ENCODE peak calls at places on chromosome 21, in six cellular contexts. O is NCI-H2171 treated with DMSO at 0.1 percent for 48 hours, Z is RWPE1, F is B cell, S is IMR-90, D is NCI-H510A. E is an unnamed sample.

GRCh38 chr21:45834026-45834715 is 147.4 kb upstream of the COL6A1 start:
- DNase-seq in O (no peak), Z (no peak), F (no peak), S (no peak), D (no peak), E (no peak)

GRCh38 chr21:29145354-29145782 is 14.9 kb downstream of the MAP3K7CL start:
- DNase-seq in O (peak; percentile 85), Z (peak; percentile 82), F (no peak), S (peak; percentile 95), D (no peak), E (no peak)

GRCh38 chr21:39400173-39400572 is 45.4 kb downstream of the LCA5L start:
- DNase-seq in O (no peak), Z (no peak), F (no peak), S (no peak), D (no peak), E (no peak)

GRCh38 chr21:44513389-44514217 is 26.4 kb downstream of the KRTAP10-1 start:
- DNase-seq in O (peak; percentile 61), Z (peak; percentile 22), F (no peak), S (no peak), D (no peak), E (no peak)

GRCh38 chr21:38352536-38353219 is 95.9 kb downstream of the KCNJ15 start:
- DNase-seq in O (peak; percentile 65), Z (peak; percentile 69), F (no peak), S (peak; percentile 76), D (peak; percentile 43), E (peak; percentile 67)

GRCh38 chr21:23101111-23101510 is 2102.9 kb downstream of the NCAM2 start:
- DNase-seq in O (no peak), Z (no peak), F (no peak), S (no peak), D (no peak), E (no peak)

GRCh38 chr21:46550511-46550941 is 54.4 kb downstream of the S100B start:
- DNase-seq in O (no peak), Z (no peak), F (no peak), S (no peak), D (no peak), E (no peak)

GRCh38 chr21:32198369-32198768 is 80.5 kb downstream of the MIS18A start:
- DNase-seq in O (no peak), Z (no peak), F (no peak), S (no peak), D (no peak), E (no peak)

GRCh38 chr21:31180256-31181088 is 142.2 kb upstream of the KRTAP19-8 start:
- DNase-seq in O (peak; percentile 41), Z (peak; percentile 44), F (no peak), S (peak; percentile 54), D (no peak), E (peak; percentile 52)

GRCh38 chr21:40386301-40386911 is 460.6 kb downstream of the DSCAM start:
- DNase-seq in O (no peak), Z (peak; percentile 8), F (no peak), S (no peak), D (no peak), E (no peak)

GRCh38 chr21:33937931-33938339 is 22.3 kb upstream of the ATP5PO start:
- DNase-seq in O (no peak), Z (no peak), F (no peak), S (no peak), D (no peak), E (no peak)

GRCh38 chr21:41171210-41171609 is 3.2 kb downstream of the BACE2 start:
- DNase-seq in O (no peak), Z (peak; percentile 74), F (no peak), S (no peak), D (no peak), E (no peak)

GRCh38 chr21:42242611-42243010 is 23.7 kb downstream of the ABCG1 start:
- DNase-seq in O (no peak), Z (no peak), F (peak; percentile 45), S (no peak), D (no peak), E (no peak)

GRCh38 chr21:25487046-25487594 is 120.2 kb downstream of the MRPL39 start:
- DNase-seq in O (no peak), Z (no peak), F (no peak), S (no peak), D (no peak), E (no peak)

GRCh38 chr21:31752967-31753366 is 21.0 kb upstream of the SCAF4 start:
- DNase-seq in O (peak; percentile 25), Z (no peak), F (no peak), S (no peak), D (no peak), E (peak; percentile 46)

GRCh38 chr21:43719748-43720538 is 1.0 kb downstream of the PDXK start:
- DNase-seq in O (no peak), Z (no peak), F (no peak), S (no peak), D (no peak), E (no peak)

GRCh38 chr21:38306407-38306806 is 49.6 kb downstream of the KCNJ15 start:
- DNase-seq in O (no peak), Z (no peak), F (no peak), S (peak; percentile 96), D (no peak), E (no peak)

GRCh38 chr21:34204021-34204420 is 130.6 kb downstream of the MRPS6 start:
- DNase-seq in O (peak; percentile 25), Z (no peak), F (no peak), S (no peak), D (no peak), E (no peak)

GRCh38 chr21:43613755-43614638 is 45.3 kb downstream of the HSF2BP start:
- DNase-seq in O (no peak), Z (no peak), F (no peak), S (peak; percentile 82), D (no peak), E (no peak)

GRCh38 chr21:34536820-34537219 is 24.8 kb upstream of the KCNE1 start:
- DNase-seq in O (no peak), Z (no peak), F (no peak), S (peak; percentile 59), D (no peak), E (no peak)

GRCh38 chr21:45825209-45825602 is 156.4 kb upstream of the COL6A1 start:
- DNase-seq in O (no peak), Z (no peak), F (no peak), S (no peak), D (no peak), E (no peak)

GRCh38 chr21:38416791-38417190 is 81.5 kb downstream of the ERG start:
- DNase-seq in O (no peak), Z (peak; percentile 27), F (no peak), S (no peak), D (no peak), E (no peak)

GRCh38 chr21:45534591-45535331 is 7.5 kb downstream of the SLC19A1 start:
- DNase-seq in O (peak; percentile 66), Z (no peak), F (no peak), S (no peak), D (no peak), E (peak; percentile 89)

GRCh38 chr21:43739648-43740435 is 20.9 kb downstream of the PDXK start:
- DNase-seq in O (no peak), Z (peak; percentile 61), F (no peak), S (no peak), D (no peak), E (no peak)

GRCh38 chr21:41973861-41974751 is 20.3 kb upstream of the C2CD2 start:
- DNase-seq in O (no peak), Z (no peak), F (no peak), S (peak; percentile 5), D (no peak), E (no peak)

GRCh38 chr21:39063517-39063916 is 119.7 kb downstream of the PSMG1 start:
- DNase-seq in O (no peak), Z (no peak), F (no peak), S (no peak), D (no peak), E (no peak)

GRCh38 chr21:16773206-16773605 is 739.6 kb upstream of the CXADR start:
- DNase-seq in O (no peak), Z (no peak), F (no peak), S (peak; percentile 57), D (no peak), E (no peak)

GRCh38 chr21:36522174-36522810 is 42.4 kb upstream of the CLDN14 start:
- DNase-seq in O (no peak), Z (no peak), F (no peak), S (no peak), D (no peak), E (no peak)

GRCh38 chr21:32381571-32381970 is 11.2 kb downstream of the URB1 start:
- DNase-seq in O (no peak), Z (no peak), F (no peak), S (no peak), D (no peak), E (no peak)

GRCh38 chr21:41641821-41642368 is 125.0 kb downstream of the RIPK4 start:
- DNase-seq in O (no peak), Z (peak; percentile 73), F (no peak), S (peak; percentile 94), D (no peak), E (no peak)

GRCh38 chr21:41112740-41113692 is 54.9 kb upstream of the BACE2 start:
- DNase-seq in O (no peak), Z (no peak), F (no peak), S (peak; percentile 79), D (no peak), E (peak; percentile 18)

GRCh38 chr21:37452222-37452621 is 85.6 kb downstream of the DYRK1A start:
- DNase-seq in O (no peak), Z (peak; percentile 38), F (no peak), S (peak; percentile 94), D (no peak), E (no peak)

GRCh38 chr21:35203093-35204021 is 154.3 kb upstream of the RUNX1 start:
- DNase-seq in O (no peak), Z (no peak), F (no peak), S (peak; percentile 93), D (no peak), E (no peak)

GRCh38 chr21:44891631-44892031 is 18.1 kb upstream of the PTTG1IP start:
- DNase-seq in O (no peak), Z (no peak), F (no peak), S (no peak), D (no peak), E (no peak)

GRCh38 chr21:36073181-36073580 is 3.4 kb downstream of the CBR1 start:
- DNase-seq in O (no peak), Z (no peak), F (no peak), S (no peak), D (no peak), E (no peak)